ENCODE peak calls at places on chromosome 18, in four cellular contexts. O, X, E and D are unnamed samples.
A peak's percentile ranks its signal among the peaks of the same experiment; 100 is the strongest.

GRCh38 chr18:13998571-13998970 is 83.2 kb upstream of the MC2R start:
- DNase-seq in X (no peak), E (no peak), O (no peak), D (no peak)

GRCh38 chr18:65380986-65381385 is 369.8 kb upstream of the CDH7 start:
- DNase-seq in X (no peak), E (no peak), O (no peak), D (no peak)

GRCh38 chr18:37299471-37300304 is 265.9 kb downstream of the CELF4 start:
- DNase-seq in E (peak; percentile 25), X (peak; percentile 93), O (no peak), D (peak; percentile 85)

GRCh38 chr18:37179384-37179783 is 350.5 kb downstream of the KIAA1328 start:
- DNase-seq in E (no peak), O (no peak), X (peak; percentile 73), D (no peak)

GRCh38 chr18:49769047-49769708 is 44.2 kb downstream of the ACAA2 start:
- DNase-seq in X (no peak), O (no peak), E (no peak), D (no peak)

GRCh38 chr18:7020995-7021777 is 96.4 kb downstream of the LAMA1 start:
- DNase-seq in O (no peak), E (no peak), X (no peak), D (no peak)

GRCh38 chr18:9719421-9719981 is 11.4 kb downstream of the RAB31 start:
- DNase-seq in X (no peak), E (no peak), O (no peak), D (peak; percentile 53)

GRCh38 chr18:28175930-28176673 is 828 bp downstream of the CDH2 start:
- DNase-seq in X (no peak), O (no peak), E (no peak), D (no peak)

GRCh38 chr18:22168360-22168921 is 948 bp upstream of the GATA6 start:
- DNase-seq in O (no peak), E (no peak), X (no peak), D (no peak)

GRCh38 chr18:62612721-62613120 is 89.9 kb downstream of the ZCCHC2 start:
- DNase-seq in E (no peak), O (no peak), X (no peak), D (no peak)

GRCh38 chr18:59918320-59918755 is 18.5 kb downstream of the PMAIP1 start:
- DNase-seq in E (peak; percentile 66), X (no peak), O (no peak), D (no peak)

GRCh38 chr18:75154997-75155396 is 53.9 kb downstream of the PTGR3 start:
- DNase-seq in X (no peak), E (no peak), O (no peak), D (no peak)

GRCh38 chr18:3610818-3611217 is 160.8 kb downstream of the TGIF1 start:
- DNase-seq in O (no peak), X (no peak), E (no peak), D (no peak)

GRCh38 chr18:30088238-30088637 is 954.3 kb downstream of the DSC3 start:
- DNase-seq in X (no peak), E (no peak), O (no peak), D (no peak)

GRCh38 chr18:31702449-31702848 is 18.1 kb upstream of the B4GALT6 start:
- DNase-seq in O (no peak), X (no peak), E (no peak), D (no peak)

GRCh38 chr18:41881285-41881684 is 73.7 kb upstream of the PIK3C3 start:
- DNase-seq in X (no peak), O (no peak), E (no peak), D (no peak)

GRCh38 chr18:55003695-55004094 is 44.4 kb upstream of the CCDC68 start:
- DNase-seq in E (no peak), O (no peak), X (no peak), D (no peak)

GRCh38 chr18:68840554-68841263 is 42.8 kb downstream of the CCDC102B start:
- DNase-seq in X (no peak), O (no peak), E (no peak), D (peak; percentile 40)

GRCh38 chr18:9296233-9297006 is 38.2 kb upstream of the TWSG1 start:
- DNase-seq in E (no peak), X (no peak), O (no peak), D (no peak)

GRCh38 chr18:58254873-58255511 is 211.0 kb downstream of the NEDD4L start:
- DNase-seq in E (no peak), O (no peak), X (peak; percentile 57), D (no peak)

GRCh38 chr18:58257461-58257860 is 213.4 kb downstream of the NEDD4L start:
- DNase-seq in X (no peak), E (no peak), O (no peak), D (no peak)

GRCh38 chr18:58256316-58257080 is 212.5 kb downstream of the NEDD4L start:
- DNase-seq in O (no peak), E (no peak), X (no peak), D (no peak)

GRCh38 chr18:58253871-58254270 is 209.8 kb downstream of the NEDD4L start:
- DNase-seq in X (no peak), O (no peak), E (no peak), D (no peak)

DNA sequence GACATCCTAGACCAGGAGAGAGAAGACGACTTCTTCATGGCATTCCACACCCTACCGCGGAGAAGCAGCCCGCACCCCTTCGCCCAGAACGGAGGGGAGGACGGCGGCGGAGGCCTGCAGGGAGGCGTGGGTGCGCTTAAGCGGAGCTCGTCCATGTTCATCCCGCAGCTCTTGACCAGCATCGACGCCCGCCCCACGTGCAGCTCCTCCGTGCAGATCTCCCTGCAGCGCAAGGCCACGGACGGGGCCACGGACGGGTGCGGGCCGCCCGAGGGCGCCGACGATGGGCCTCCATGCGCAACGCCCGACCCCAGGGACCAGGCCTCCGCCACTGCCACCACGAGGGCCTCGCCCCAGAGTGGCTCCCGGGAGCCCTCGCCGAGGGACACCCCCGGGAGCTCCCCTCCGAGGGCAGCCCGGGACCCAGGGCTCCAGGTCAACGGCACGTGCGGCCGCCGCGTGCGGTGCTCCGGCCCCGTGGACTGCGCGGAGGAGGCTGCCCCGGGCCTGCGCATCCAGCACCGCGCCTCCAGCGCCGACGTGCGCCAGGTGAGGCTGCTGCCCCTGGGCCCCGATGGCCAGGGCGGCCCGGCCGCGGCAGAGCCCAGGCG is 211.8 kb downstream of the NEDD4L start:
- DNase-seq in E (no peak), X (no peak), O (no peak), D (no peak)
- H3K27ac ChIP-seq in E (no peak overlapping the region), X (peak overlapping the region; percentile 68), O (no peak overlapping the region), D (peak overlapping the region; percentile 88)

GRCh38 chr18:1302861-1303260 is 398.2 kb downstream of the ADCYAP1 start:
- DNase-seq in X (no peak), O (no peak), E (no peak), D (no peak)
- TF ChIP-seq CTCF in X (no peak), O (no peak), E (no peak), D (no peak)

DNA sequence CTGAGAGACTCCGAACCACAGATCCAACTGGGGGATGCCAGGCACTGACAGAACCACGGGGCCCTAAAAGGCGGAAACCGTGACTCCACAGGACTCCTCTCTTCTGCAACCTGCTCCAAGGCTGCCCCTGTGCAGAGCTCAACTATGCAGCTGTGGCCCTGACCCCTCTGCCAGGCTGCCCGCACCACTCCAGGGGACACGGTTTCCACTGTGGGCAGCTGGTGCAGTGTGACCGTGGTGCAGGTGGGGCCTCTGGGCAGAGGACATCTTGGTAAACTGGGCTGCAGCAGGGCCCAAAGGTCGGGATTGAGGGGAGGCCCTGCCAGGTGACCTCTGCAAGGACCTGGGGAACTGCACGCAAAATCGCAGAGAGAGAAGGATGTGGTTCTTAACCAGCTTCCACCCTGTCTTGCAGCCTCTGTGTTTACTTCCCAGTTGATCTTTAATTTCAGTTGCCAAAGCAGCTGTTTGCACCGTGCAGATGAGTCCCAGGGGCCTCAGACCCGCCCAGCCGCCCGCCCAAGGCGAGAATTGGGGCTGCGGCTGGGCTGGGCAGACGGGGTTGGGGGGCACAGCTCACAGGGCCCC is 104.6 kb upstream of the CTDP1 start:
- DNase-seq in E (no peak), O (no peak), X (no peak), D (no peak)
- H3K27ac ChIP-seq in E (no peak overlapping the region), O (no peak overlapping the region), X (no peak overlapping the region), D (no peak overlapping the region)

GRCh38 chr18:46393230-46393629 is 263.8 kb downstream of the LOXHD1 start:
- DNase-seq in X (no peak), E (no peak), O (no peak), D (no peak)
- TF ChIP-seq CTCF in X (no peak), E (no peak), O (peak; percentile 86), D (no peak)

DNA sequence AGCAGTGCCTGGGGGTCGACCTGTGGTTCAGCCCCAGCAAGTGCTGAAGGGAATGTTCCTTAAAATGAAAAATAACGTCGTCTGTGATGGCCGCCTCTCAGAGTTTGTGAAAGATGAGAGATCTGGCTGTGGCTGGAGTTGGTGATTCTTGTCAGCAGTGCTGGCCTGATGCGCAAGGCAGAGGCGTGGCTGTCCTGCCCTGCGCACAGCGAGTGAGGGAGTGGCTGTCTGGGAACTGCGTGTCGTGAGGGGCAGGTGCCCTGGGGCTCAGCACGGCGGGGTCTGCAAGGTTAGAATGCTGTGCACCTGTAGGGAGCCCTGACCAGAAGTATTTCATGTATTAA is 8.8 kb downstream of the NFATC1 start:
- DNase-seq in E (peak; percentile 56), X (no peak), O (no peak), D (no peak)
- H3K27ac ChIP-seq in E (peak overlapping the region; percentile 64), X (no peak overlapping the region), O (no peak overlapping the region), D (no peak overlapping the region)

DNA sequence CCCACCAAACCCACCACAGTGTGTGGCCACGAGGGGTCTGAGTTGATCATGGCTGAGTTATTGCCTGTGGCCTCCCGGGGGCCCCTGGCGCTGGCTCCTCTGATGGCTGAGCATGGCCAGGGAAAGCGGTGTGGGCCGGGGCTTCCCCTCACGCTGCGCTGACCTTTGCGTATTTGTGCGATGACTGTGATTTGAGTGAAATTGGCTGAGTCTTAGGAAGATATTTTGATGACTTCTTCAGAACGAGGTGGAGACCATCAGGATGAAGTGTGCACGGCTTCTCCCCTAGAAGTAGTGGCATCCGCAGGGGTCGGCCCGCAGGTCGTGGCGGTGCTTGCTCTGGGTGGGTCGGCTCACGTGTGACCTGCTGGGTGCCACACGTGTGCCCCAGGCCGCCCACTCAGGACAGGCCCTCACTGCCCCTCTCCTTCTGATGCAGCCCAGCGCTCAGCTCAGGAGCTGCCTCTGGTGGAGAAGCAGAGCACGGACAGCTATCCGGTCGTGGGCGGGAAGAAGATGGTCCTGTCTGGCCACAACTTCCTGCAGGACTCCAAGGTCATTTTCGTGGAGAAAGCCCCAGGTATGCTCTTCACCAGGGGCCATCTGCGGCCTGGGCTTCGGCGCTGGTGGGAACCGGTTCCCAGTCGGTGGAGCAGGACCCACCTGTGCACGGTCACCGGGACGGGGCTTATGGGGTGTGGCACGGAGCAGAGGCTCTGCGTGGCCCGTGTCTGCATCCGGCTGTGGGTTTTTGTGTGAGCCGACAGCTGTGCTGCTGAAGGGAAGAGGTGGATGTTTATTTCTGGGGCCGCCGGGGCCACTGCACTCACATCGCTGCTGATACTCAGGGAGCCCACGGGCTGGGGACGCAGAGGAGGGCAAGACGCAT is 55.8 kb downstream of the NFATC1 start:
- DNase-seq in E (no peak), O (no peak), X (no peak), D (no peak)
- TF ChIP-seq CTCF in E (no peak), O (peak; percentile 35), X (no peak), D (no peak)